ENCODE peak calls at places on chromosomes 12 and 14, in five cellular contexts. D is OCI-LY7, Q is SK-N-SH, S is H9, L is neural progenitor cell. N is an unnamed sample. For H3K79me2, the result is how much of the 10 kb centered on the place peaks cover.

GRCh38 chr12:20369164-20370000 is 1.0 kb downstream of the PDE3A start:
- DNase-seq in Q (peak), S (peak), D (no peak), L (peak), N (peak)

GRCh38 chr12:43675048-43675904 is 83.3 kb downstream of the PUS7L start:
- DNase-seq in S (peak), Q (no peak), D (no peak), L (no peak), N (peak)

GRCh38 chr14:32480337-32480736 is 151.2 kb downstream of the AKAP6 start:
- DNase-seq in D (no peak), L (no peak), Q (no peak), S (no peak), N (no peak)

GRCh38 chr12:122024132-122024785 is 2.6 kb downstream of the BCL7A start:
- DNase-seq in D (peak), S (no peak), Q (no peak), L (no peak), N (no peak)

GRCh38 chr14:59925797-59926196 is 5.9 kb downstream of the LRRC9 start:
- DNase-seq in Q (no peak), S (no peak), L (no peak), D (no peak), N (no peak)

GRCh38 chr14:33647385-33647786 is 303.5 kb downstream of the EGLN3 start:
- DNase-seq in L (no peak), Q (no peak), S (no peak), D (no peak), N (peak)

GRCh38 chr12:132638541-132639408 is 20.2 kb downstream of the P2RX2 start:
- DNase-seq in D (peak), L (peak), Q (peak), S (peak), N (peak)

GRCh38 chr14:103626150-103626850 is 2.7 kb upstream of the KLC1 start:
- DNase-seq in Q (no peak), D (peak), L (no peak), S (no peak), N (no peak)

GRCh38 chr12:25794580-25794979 is 163.9 kb upstream of the RASSF8 start:
- DNase-seq in L (no peak), D (no peak), Q (no peak), S (no peak), N (no peak)

GRCh38 chr12:6463211-6463610 is 7.3 kb downstream of the VAMP1 start:
- DNase-seq in D (no peak), L (no peak), Q (no peak), S (no peak), N (no peak)

GRCh38 chr12:107504503-107504885 is 181.1 kb upstream of the PWP1 start:
- DNase-seq in L (no peak), D (no peak), S (no peak), Q (peak), N (no peak)

GRCh38 chr12:113373966-113374365 is 15.6 kb downstream of the PLBD2 start:
- DNase-seq in S (no peak), Q (no peak), D (no peak), L (no peak), N (no peak)

GRCh38 chr14:21220874-21221477 is 48.3 kb downstream of the HNRNPC start:
- DNase-seq in S (no peak), Q (no peak), L (no peak), D (no peak), N (no peak)

GRCh38 chr12:31989987-31990386 is 30.8 kb downstream of the RESF1 start:
- DNase-seq in S (no peak), Q (no peak), D (no peak), L (no peak), N (no peak)

GRCh38 chr14:73238262-73238852 is 1.1 kb downstream of the PAPLN start:
- DNase-seq in Q (no peak), S (no peak), D (no peak), L (peak), N (peak)

GRCh38 chr12:22919883-22920282 is 294.9 kb downstream of the ETNK1 start:
- DNase-seq in D (no peak), S (no peak), L (no peak), Q (no peak), N (no peak)

GRCh38 chr12:90321369-90321768 is 612.7 kb upstream of the ATP2B1 start:
- DNase-seq in Q (no peak), S (no peak), D (no peak), L (no peak), N (no peak)

GRCh38 chr12:89166525-89166934 is 185.8 kb downstream of the DUSP6 start:
- DNase-seq in L (no peak), Q (no peak), D (peak), S (no peak), N (peak)

GRCh38 chr12:13252616-13253015 is 56.1 kb downstream of the EMP1 start:
- DNase-seq in L (no peak), S (no peak), D (no peak), Q (no peak), N (no peak)

GRCh38 chr12:131831635-131832041 is 3.4 kb downstream of the MMP17 start:
- DNase-seq in L (no peak), Q (no peak), S (peak), D (no peak), N (no peak)

GRCh38 chr14:90368946-90369721 is 27.7 kb upstream of the CALM1 start:
- DNase-seq in D (peak), L (no peak), S (no peak), Q (peak), N (no peak)

GRCh38 chr12:62640910-62641448 is 174.4 kb downstream of the MON2 start:
- DNase-seq in L (no peak), Q (no peak), D (no peak), S (no peak), N (peak)

GRCh38 chr12:108955225-108955835 is 65.5 kb downstream of the SVOP start:
- DNase-seq in D (no peak), L (no peak), Q (peak), S (no peak), N (no peak)

GRCh38 chr14:52154992-52155655 is 86.3 kb upstream of the NID2 start:
- DNase-seq in L (no peak), Q (no peak), D (no peak), S (no peak), N (no peak)

GRCh38 chr12:88450130-88450529 is 130.1 kb downstream of the KITLG start:
- DNase-seq in L (peak), D (no peak), S (no peak), Q (no peak), N (peak)

GRCh38 chr12:108724054-108724889 is 7.0 kb downstream of the CORO1C start:
- DNase-seq in D (peak), S (peak), Q (no peak), L (no peak), N (peak)

GRCh38 chr12:3604750-3605638 is 114.0 kb downstream of the PRMT8 start:
- DNase-seq in L (peak), S (peak), Q (peak), D (no peak), N (peak)

GRCh38 chr12:47896633-47897032 is 8.2 kb downstream of the VDR start:
- DNase-seq in D (no peak), Q (no peak), S (no peak), L (no peak), N (no peak)

GRCh38 chr12:57242691-57243454 is 8.1 kb downstream of the STAC3 start:
- DNase-seq in S (peak), Q (peak), L (peak), D (peak), N (peak)

GRCh38 chr14:71321556-71322315 is 414.5 kb downstream of the PCNX1 start:
- DNase-seq in L (peak), D (peak), Q (no peak), S (peak), N (peak)

GRCh38 chr14:71320107-71320733 is 413.0 kb downstream of the PCNX1 start:
- DNase-seq in Q (peak), S (peak), L (peak), D (peak), N (peak)

GRCh38 chr14:71322660-71323250 is 415.5 kb downstream of the PCNX1 start:
- DNase-seq in D (peak), Q (peak), L (peak), S (no peak), N (peak)

GRCh38 chr14:71319646-71320045 is 412.4 kb downstream of the PCNX1 start:
- DNase-seq in D (peak), S (no peak), Q (peak), L (peak), N (peak)

GRCh38 chr14:71320734-71321555 is 413.7 kb downstream of the PCNX1 start:
- DNase-seq in L (peak), Q (peak), S (peak), D (peak), N (peak)
- H3K79me2 ChIP-seq in L (half or more), Q (half or more), S (under half), D (under half), N (under half)

DNA sequence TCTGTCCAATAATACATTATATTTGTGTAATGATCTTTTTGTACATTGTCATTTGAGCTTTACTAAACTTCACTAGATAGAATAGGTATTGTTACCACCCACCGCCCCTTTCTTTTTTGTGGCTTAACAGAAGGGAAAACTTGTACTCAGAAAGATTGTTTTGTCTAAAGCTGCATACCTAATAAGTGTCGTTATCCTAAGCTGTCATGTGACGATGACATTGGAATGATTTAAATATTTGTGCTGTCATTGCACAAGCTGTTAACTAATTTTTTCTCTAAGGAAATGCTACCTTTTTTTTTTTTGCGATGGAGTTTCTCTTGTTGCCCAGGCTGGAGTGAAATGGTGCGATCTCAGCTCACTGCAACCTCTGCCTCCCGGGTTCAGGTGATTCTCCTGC is 3.6 kb downstream of the DIP2B start:
- DNase-seq in D (no peak), S (no peak), Q (no peak), L (no peak), N (no peak)
- H3K79me2 ChIP-seq in D (under half), S (under half), Q (half or more), L (half or more), N (under half)

DNA sequence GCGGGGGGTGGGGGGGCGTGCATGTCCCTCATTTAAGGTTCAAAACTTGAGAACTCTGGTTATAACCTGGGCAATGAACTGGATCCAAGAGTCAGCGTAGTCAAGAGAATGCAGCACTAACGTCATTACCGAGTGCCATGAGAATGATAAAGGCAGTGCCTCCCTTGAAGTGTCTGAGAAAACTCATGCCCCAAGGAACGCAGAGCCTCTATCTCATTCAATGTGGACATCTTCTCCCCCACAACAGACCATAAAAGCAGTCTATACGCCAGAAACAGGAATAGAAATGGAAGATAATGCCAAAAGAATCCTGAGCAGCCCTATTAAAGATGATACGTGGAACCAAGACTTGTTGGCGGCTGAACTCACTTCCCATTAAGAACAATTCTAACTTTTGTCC is 208.6 kb downstream of the MED13L start:
- DNase-seq in S (no peak), L (no peak), Q (no peak), D (no peak), N (no peak)
- H3K79me2 ChIP-seq in S (under half), L (half or more), Q (half or more), D (under half), N (under half)

DNA sequence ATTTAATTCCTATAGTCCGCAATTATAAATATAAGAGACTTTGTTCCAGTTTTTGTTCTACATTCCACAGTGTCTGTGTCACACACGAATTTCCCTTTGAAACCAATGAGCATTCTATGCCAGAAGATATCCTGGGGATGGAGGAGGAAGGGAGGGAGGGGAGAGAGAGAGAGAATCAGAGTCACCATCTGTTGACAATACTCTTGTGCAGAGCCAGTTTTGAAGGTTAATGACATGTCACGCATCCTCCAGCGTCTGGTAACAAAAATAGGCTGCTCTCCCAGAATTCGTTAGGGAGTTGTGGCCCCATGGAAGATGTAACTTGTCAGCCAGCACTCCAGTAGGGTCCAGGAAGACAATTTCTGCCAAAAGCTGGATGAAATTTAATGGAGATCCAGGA is 213.5 kb upstream of the KRR1 start:
- DNase-seq in D (no peak), S (no peak), Q (peak), L (no peak), N (no peak)
- H3K79me2 ChIP-seq in D (under half), S (under half), Q (under half), L (under half), N (under half)

DNA sequence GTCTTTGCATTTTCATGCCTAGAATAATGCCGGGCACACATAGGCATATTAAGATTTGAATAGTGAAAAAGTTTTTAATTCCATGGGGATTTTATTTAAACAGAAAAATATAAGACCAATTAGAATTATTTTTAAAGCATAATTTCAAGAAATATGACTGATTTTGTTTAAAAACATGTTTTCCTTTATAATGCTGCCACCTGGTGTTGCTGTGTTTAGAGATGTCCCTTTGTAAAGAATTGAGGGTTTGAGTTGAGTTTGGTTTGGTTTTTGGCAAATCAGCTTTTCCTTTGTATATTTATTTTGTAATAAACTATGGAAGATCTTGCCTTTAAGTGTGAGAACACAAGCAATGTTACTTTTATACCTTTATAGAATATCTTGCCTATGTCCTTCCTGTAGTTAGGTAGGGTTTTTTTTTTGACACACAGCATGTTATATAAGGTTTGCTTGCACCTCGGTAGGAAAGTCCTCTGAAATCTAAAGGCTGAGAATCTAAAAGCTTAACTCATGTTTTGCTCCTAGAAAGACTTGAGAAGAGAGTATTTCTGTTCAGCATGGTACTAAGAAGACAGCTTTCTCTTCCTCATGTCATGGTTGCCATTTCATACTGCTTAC is 31.4 kb upstream of the SNAPC1 start:
- DNase-seq in S (no peak), D (peak), Q (no peak), L (no peak), N (no peak)
- H3K79me2 ChIP-seq in S (under half), D (under half), Q (under half), L (half or more), N (under half)

DNA sequence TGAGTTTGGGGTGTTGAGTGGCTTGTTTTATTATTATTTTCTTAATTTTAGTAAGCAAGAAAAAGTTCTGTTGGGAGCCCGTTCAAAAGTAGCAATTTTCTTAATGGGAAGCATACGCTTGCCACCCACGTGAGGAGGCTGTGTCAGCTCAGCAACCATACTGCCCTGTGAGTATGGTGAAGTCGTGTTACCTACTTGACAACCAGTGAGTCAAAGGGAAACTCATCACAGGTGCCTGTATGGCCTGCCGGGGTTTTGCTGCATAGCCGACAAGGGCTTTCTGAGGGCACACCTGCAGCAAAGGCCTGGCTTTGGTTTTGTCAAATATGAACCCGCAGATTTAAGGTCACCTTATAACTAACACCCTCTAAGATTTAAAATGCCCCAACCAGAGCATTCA is 31.1 kb downstream of the PITPNM2 start:
- DNase-seq in S (no peak), L (no peak), D (no peak), Q (no peak), N (no peak)
- H3K79me2 ChIP-seq in S (under half), L (under half), D (under half), Q (under half), N (under half)

DNA sequence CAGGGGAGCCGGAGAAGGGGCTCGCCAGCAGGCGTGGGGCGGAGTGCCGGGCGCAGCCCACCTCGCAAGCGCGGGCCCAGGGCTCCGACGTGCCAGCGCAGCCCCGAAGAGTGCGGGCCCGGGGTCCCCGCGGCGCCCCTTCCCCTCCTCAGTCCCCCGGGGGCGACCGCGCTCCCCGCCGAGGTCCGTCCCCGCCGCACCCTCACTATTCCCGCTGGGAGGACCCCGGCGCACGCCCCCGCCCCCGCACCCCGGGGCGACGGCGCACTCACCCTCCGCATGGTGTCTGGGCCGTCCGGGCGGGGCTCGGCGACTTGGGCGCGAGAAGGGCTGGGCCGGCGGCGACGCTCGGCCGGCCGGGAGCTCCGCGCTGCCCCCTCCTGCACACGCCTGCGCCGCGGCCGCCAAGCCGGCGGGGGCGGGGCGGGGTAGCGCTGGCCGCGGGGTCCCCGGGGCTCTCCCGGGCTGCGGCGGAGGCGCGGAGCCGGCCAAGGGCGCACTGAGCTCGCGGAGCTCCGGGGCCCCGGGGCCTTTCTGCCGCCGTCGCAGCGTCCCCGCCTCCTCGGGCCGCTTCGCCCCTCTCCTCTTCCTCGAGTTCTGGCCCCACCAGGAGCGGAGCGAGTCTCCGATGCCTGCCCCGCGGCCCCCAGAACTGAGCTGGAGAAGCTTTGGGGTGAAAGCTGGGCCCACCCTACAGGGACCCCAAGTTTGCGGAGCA is 130.0 kb downstream of the NDUFA12 start:
- DNase-seq in D (peak), S (peak), Q (peak), L (peak), N (peak)
- H3K79me2 ChIP-seq in D (under half), S (under half), Q (under half), L (under half), N (under half)